ENCODE peak calls at places on chromosomes 12 and 14, in four cellular contexts. One of them, this sample, is unnamed.

GRCh38 chr12:12469386-12469785 is 93.3 kb downstream of the DUSP16 start:
- DNase-seq in Calu3: no peak
- DNase-seq in cardiac muscle cell: no peak
- DNase-seq in H4: no peak
- DNase-seq in this sample: no peak

GRCh38 chr12:117564885-117565284 is 203.5 kb upstream of the NOS1 start:
- DNase-seq in Calu3: no peak
- DNase-seq in cardiac muscle cell: no peak
- DNase-seq in H4: no peak
- DNase-seq in this sample: no peak

GRCh38 chr12:9908350-9908749 is 23.8 kb downstream of the CLEC2A start:
- DNase-seq in Calu3: no peak
- DNase-seq in cardiac muscle cell: no peak
- DNase-seq in H4: no peak
- DNase-seq in this sample: no peak

GRCh38 chr12:143964-144649 is 69.8 kb downstream of the SLC6A12 start:
- DNase-seq in Calu3: peak
- DNase-seq in cardiac muscle cell: no peak
- DNase-seq in H4: no peak
- DNase-seq in this sample: no peak

GRCh38 chr12:74365178-74365964 is 172.3 kb upstream of the ATXN7L3B start:
- DNase-seq in Calu3: peak
- DNase-seq in cardiac muscle cell: peak
- DNase-seq in H4: peak
- DNase-seq in this sample: no peak

GRCh38 chr12:50933459-50934124 is 18.8 kb upstream of the HIGD1C start:
- DNase-seq in Calu3: no peak
- DNase-seq in cardiac muscle cell: peak
- DNase-seq in H4: no peak
- DNase-seq in this sample: no peak

GRCh38 chr12:55724940-55725309 is 3.9 kb downstream of the CD63 start:
- DNase-seq in Calu3: no peak
- DNase-seq in cardiac muscle cell: no peak
- DNase-seq in H4: no peak
- DNase-seq in this sample: no peak

GRCh38 chr14:70821916-70822705 is 12.8 kb upstream of the MAP3K9 start:
- DNase-seq in Calu3: peak
- DNase-seq in cardiac muscle cell: peak
- DNase-seq in H4: no peak
- DNase-seq in this sample: no peak

GRCh38 chr14:94601961-94602391 is 10.2 kb upstream of the SERPINA3 start:
- DNase-seq in Calu3: peak
- DNase-seq in cardiac muscle cell: no peak
- DNase-seq in H4: peak
- DNase-seq in this sample: peak

GRCh38 chr14:77270361-77271112 is 469 bp downstream of the NGB start:
- DNase-seq in Calu3: no peak
- DNase-seq in cardiac muscle cell: no peak
- DNase-seq in H4: no peak
- DNase-seq in this sample: no peak

GRCh38 chr12:64824500-64825142 is at the start of gene TBC1D30:
- DNase-seq in Calu3: peak
- DNase-seq in cardiac muscle cell: peak
- DNase-seq in H4: no peak
- DNase-seq in this sample: no peak

GRCh38 chr12:18895946-18896345 is 158.0 kb downstream of the CAPZA3 start:
- DNase-seq in Calu3: no peak
- DNase-seq in cardiac muscle cell: peak
- DNase-seq in H4: no peak
- DNase-seq in this sample: no peak

GRCh38 chr12:16606201-16606849 is 363 bp upstream of the LMO3 start:
- DNase-seq in Calu3: peak
- DNase-seq in cardiac muscle cell: peak
- DNase-seq in H4: peak
- DNase-seq in this sample: no peak

GRCh38 chr12:65556676-65557424 is 267.4 kb upstream of the HMGA2 start:
- DNase-seq in Calu3: peak
- DNase-seq in cardiac muscle cell: peak
- DNase-seq in H4: peak
- DNase-seq in this sample: peak

GRCh38 chr12:79881351-79881750 is 53.5 kb downstream of the PPP1R12A start:
- DNase-seq in Calu3: no peak
- DNase-seq in cardiac muscle cell: no peak
- DNase-seq in H4: no peak
- DNase-seq in this sample: no peak

GRCh38 chr12:116591608-116592115 is 32.5 kb downstream of the MAP1LC3B2 start:
- DNase-seq in Calu3: no peak
- DNase-seq in cardiac muscle cell: no peak
- DNase-seq in H4: peak
- DNase-seq in this sample: no peak

GRCh38 chr14:39432619-39433451 is 602 bp upstream of the FBXO33 start:
- DNase-seq in Calu3: peak
- DNase-seq in cardiac muscle cell: peak
- DNase-seq in H4: peak
- DNase-seq in this sample: no peak

GRCh38 chr14:74908861-74909341 is 14.2 kb downstream of the RPS6KL1 start:
- DNase-seq in Calu3: no peak
- DNase-seq in cardiac muscle cell: no peak
- DNase-seq in H4: no peak
- DNase-seq in this sample: no peak

GRCh38 chr12:92300781-92301180 is 155.1 kb upstream of the BTG1 start:
- DNase-seq in Calu3: no peak
- DNase-seq in cardiac muscle cell: no peak
- DNase-seq in H4: no peak
- DNase-seq in this sample: no peak

GRCh38 chr12:115519887-115520286 is 757.6 kb downstream of the MED13L start:
- DNase-seq in Calu3: no peak
- DNase-seq in cardiac muscle cell: no peak
- DNase-seq in H4: no peak
- DNase-seq in this sample: no peak

This sample was measured in brain pericyte.